ENCODE peak calls at places on chromosomes 16 and 17, in six cellular contexts. One of them, this sample, is unnamed.

GRCh38 chr17:3030096-3030495 is 33.3 kb downstream of the OR1D5 start:
- DNase-seq in HL-60: no peak
- DNase-seq in spleen: peak; percentile 57
- DNase-seq in Panc1: peak; percentile 35
- DNase-seq in suprapubic skin: peak; percentile 23
- DNase-seq in stomach: no peak
- DNase-seq in this sample: no peak

GRCh38 chr16:11583889-11584565 is 2.7 kb downstream of the LITAF start:
- DNase-seq in spleen: peak; percentile 71
- DNase-seq in Panc1: no peak
- DNase-seq in suprapubic skin: no peak
- DNase-seq in stomach: peak; percentile 69
- DNase-seq in HL-60: no peak
- DNase-seq in this sample: no peak

GRCh38 chr17:73359987-73360410 is 48.2 kb upstream of the CDC42EP4 start:
- DNase-seq in stomach: peak; percentile 93
- DNase-seq in suprapubic skin: no peak
- DNase-seq in HL-60: no peak
- DNase-seq in spleen: no peak
- DNase-seq in Panc1: no peak
- DNase-seq in this sample: no peak

GRCh38 chr16:68445458-68445857 is 2.9 kb downstream of the SMPD3 start:
- DNase-seq in HL-60: peak; percentile 41
- DNase-seq in spleen: no peak
- DNase-seq in suprapubic skin: no peak
- DNase-seq in stomach: peak; percentile 70
- DNase-seq in Panc1: peak; percentile 27
- DNase-seq in this sample: no peak

GRCh38 chr16:66894948-66895696 is 14.8 kb downstream of the PDP2 start:
- DNase-seq in Panc1: no peak
- DNase-seq in suprapubic skin: no peak
- DNase-seq in spleen: no peak
- DNase-seq in stomach: peak; percentile 73
- DNase-seq in HL-60: peak; percentile 48
- DNase-seq in this sample: no peak

GRCh38 chr17:21215935-21216334 is 2.0 kb upstream of the TMEM11 start:
- DNase-seq in stomach: no peak
- DNase-seq in HL-60: no peak
- DNase-seq in suprapubic skin: no peak
- DNase-seq in spleen: no peak
- DNase-seq in Panc1: no peak
- DNase-seq in this sample: no peak

GRCh38 chr16:49639739-49640388 is 216.0 kb downstream of the ZNF423 start:
- DNase-seq in spleen: peak; percentile 54
- DNase-seq in HL-60: no peak
- DNase-seq in stomach: no peak
- DNase-seq in Panc1: no peak
- DNase-seq in suprapubic skin: no peak
- DNase-seq in this sample: no peak

GRCh38 chr17:9002610-9003354 is 18.5 kb upstream of the NTN1 start:
- DNase-seq in Panc1: no peak
- DNase-seq in HL-60: no peak
- DNase-seq in stomach: no peak
- DNase-seq in suprapubic skin: no peak
- DNase-seq in spleen: peak; percentile 81
- DNase-seq in this sample: no peak

DNA sequence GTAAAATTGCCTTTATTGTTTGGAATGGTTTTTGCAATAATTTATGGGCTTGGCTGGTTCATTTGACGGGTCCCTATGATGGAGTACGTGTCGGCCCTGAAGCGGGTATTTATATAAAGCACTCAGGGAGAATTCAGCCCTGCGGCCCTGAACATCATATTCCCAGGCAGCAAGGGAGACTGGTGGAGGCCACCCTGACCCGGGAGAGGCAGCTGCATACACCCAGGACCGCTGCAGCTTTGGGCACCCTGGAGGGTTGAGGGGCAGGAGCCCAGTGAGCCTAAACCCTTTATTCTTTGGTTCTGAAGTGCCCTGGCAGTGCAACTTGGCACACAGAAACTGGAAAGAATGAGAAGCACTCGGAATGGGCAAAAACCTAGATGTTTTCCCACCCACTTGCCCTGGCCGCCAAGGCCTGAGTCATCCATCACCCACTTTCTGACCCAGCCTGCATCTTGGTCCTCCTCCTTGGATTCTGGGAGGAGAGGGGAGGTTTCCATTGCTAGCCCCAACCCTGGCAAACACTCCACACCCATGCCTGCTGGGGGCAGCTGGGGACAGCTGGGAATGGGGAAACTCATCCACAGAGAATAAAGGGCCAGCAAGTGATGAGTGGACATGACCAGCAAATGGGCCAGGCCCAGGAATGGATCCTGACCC is 162.2 kb upstream of the TNRC6C start:
- DNase-seq in HL-60: no peak
- DNase-seq in stomach: no peak
- DNase-seq in suprapubic skin: no peak
- DNase-seq in Panc1: no peak
- DNase-seq in spleen: peak; percentile 22
- DNase-seq in this sample: no peak
- H3K27ac ChIP-seq in HL-60: no peak overlapping the region
- H3K27ac ChIP-seq in stomach: peak overlapping the region; percentile 61
- H3K27ac ChIP-seq in suprapubic skin: no peak overlapping the region
- H3K27ac ChIP-seq in Panc1: no peak overlapping the region
- H3K27ac ChIP-seq in spleen: no peak overlapping the region
- H3K27ac ChIP-seq in this sample: peak overlapping the region; percentile 67

DNA sequence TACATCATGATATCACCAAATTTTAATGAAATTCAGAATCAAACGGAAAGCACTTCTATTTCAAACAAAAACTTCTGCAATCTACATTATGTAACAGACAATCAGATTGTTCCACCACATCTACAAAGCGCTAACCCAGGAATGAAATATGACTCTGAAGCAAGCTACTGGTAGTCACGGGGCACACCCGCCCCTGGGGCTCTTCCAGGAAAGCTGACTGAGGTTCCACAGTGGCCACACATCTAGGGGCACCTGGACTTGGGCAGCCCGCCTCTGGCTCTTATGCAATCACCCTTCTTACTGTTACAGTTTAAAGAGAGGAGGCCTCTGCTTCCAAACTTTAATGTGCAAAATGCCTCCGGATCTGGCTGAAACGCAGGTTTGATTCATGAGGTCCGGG is 27.5 kb downstream of the ZCCHC14 start:
- DNase-seq in suprapubic skin: peak; percentile 85
- DNase-seq in HL-60: peak; percentile 53
- DNase-seq in Panc1: no peak
- DNase-seq in stomach: peak; percentile 90
- DNase-seq in spleen: no peak
- DNase-seq in this sample: no peak
- TF ChIP-seq POLR2AphosphoS5 in suprapubic skin: no peak
- TF ChIP-seq POLR2AphosphoS5 in HL-60: no peak
- TF ChIP-seq POLR2AphosphoS5 in Panc1: no peak
- TF ChIP-seq POLR2AphosphoS5 in stomach: peak; percentile 84
- TF ChIP-seq POLR2AphosphoS5 in spleen: no peak
- TF ChIP-seq POLR2AphosphoS5 in this sample: peak; percentile 66

DNA sequence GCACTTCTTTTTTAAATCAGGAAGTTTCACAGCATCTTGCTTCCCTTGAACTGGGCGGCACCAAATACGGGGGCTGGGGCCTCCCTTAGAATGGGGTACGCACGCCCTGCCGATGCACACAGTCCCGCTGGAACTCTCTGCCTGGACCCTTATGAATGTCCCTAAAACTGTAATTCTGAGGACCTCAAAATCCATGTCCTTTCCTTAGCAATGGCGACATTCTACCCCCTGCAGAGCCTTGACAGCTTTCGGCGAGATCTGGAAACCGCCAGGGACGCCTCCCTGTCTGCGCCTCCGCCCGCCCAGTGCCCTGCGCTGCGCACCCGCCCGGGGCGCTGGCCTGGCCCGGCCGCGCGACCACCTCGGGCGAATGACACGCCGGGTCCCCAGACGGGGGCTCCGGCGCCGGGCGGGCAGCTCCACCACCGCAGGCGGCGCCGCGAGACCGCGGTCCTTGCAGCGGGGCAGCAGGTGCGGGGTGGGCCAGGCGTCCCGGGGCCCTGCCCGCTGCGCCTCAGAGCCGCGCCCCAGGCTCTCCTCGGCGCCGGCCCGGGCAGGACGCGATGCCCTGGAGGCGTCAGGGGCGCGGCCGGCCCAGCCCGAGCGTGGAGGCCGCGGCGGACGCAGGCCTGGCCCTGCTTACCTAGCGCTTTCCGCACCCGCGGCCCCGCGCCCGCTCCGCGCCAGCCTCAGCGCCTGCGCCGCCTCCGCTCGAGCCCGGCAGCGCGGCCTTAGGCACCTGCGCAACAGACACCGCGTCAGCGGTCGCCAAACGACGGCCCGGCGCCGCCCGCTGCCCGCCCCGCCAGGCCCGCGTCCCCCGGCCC is 548 bp downstream of the HAGH start:
- DNase-seq in HL-60: peak; percentile 63
- DNase-seq in suprapubic skin: peak; percentile 70
- DNase-seq in spleen: peak; percentile 93
- DNase-seq in stomach: peak; percentile 63
- DNase-seq in Panc1: no peak
- DNase-seq in this sample: no peak
- H3K27ac ChIP-seq in HL-60: peak overlapping the region; percentile 15
- H3K27ac ChIP-seq in suprapubic skin: peak overlapping the region; percentile 90
- H3K27ac ChIP-seq in spleen: peak overlapping the region; percentile 89
- H3K27ac ChIP-seq in stomach: peak overlapping the region; percentile 94
- H3K27ac ChIP-seq in Panc1: peak overlapping the region; percentile 29
- H3K27ac ChIP-seq in this sample: no peak overlapping the region

GRCh38 chr17:41492351-41492750 is 2.6 kb upstream of the KRT36 start:
- DNase-seq in spleen: no peak
- DNase-seq in stomach: no peak
- DNase-seq in HL-60: no peak
- DNase-seq in Panc1: no peak
- DNase-seq in suprapubic skin: no peak
- DNase-seq in this sample: no peak
- TF ChIP-seq POLR2AphosphoS5 in spleen: no peak
- TF ChIP-seq POLR2AphosphoS5 in stomach: no peak
- TF ChIP-seq POLR2AphosphoS5 in HL-60: no peak
- TF ChIP-seq POLR2AphosphoS5 in Panc1: no peak
- TF ChIP-seq POLR2AphosphoS5 in suprapubic skin: no peak
- TF ChIP-seq POLR2AphosphoS5 in this sample: no peak